ENCODE peak calls at places on chromosome 3, in four cellular contexts. F, J, I and U are unnamed samples. For H3K4me1, the result is how much of the 10 kb centered on the place peaks cover.

GRCh38 chr3:69384379-69384778 is 1.5 kb downstream of the FRMD4B start:
- DNase-seq in F (no peak), J (no peak), I (no peak), U (no peak)

GRCh38 chr3:196688349-196688748 is 23.7 kb downstream of the CEP19 start:
- DNase-seq in F (peak), J (peak), I (no peak), U (no peak)

GRCh38 chr3:12638105-12638504 is 25.8 kb downstream of the RAF1 start:
- DNase-seq in F (peak), J (no peak), I (no peak), U (no peak)

GRCh38 chr3:72247126-72247525 is 462.2 kb upstream of the PROK2 start:
- DNase-seq in F (no peak), J (no peak), I (no peak), U (no peak)

GRCh38 chr3:148789156-148789555 is 38.5 kb upstream of the CPB1 start:
- DNase-seq in F (no peak), J (peak), I (no peak), U (no peak)

GRCh38 chr3:197256836-197257444 is 41.5 kb downstream of the DLG1 start:
- DNase-seq in F (peak), J (peak), I (no peak), U (peak)

GRCh38 chr3:99720985-99721632 is 82.7 kb downstream of the COL8A1 start:
- DNase-seq in F (peak), J (peak), I (no peak), U (no peak)

GRCh38 chr3:158094235-158094916 is 11.8 kb downstream of the SHOX2 start:
- DNase-seq in F (no peak), J (peak), I (peak), U (no peak)

GRCh38 chr3:4864503-4864902 is 114.7 kb upstream of the BHLHE40 start:
- DNase-seq in F (peak), J (no peak), I (no peak), U (no peak)

DNA sequence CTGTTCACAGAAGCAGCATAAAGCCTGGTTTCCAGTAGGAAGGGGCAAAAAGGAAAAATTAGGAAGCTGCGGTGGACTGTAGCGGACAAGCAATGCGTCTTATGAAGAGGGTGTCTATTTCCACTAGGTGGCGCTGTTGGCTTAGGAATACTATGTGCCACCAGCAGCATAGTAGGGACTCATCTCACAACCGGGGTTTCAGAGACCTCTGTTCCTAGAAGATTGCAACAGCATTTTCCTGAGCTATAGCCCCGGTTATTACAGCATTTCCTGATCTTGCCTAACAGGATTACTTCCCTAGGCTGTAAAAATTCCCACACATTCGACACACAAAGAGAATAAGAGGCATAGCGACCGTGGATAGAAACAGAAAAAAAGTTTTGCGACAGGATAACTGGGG is 683.0 kb downstream of the TBL1XR1 start:
- DNase-seq in F (peak), J (no peak), I (peak), U (peak)
- TF ChIP-seq CTCF in F (peak), J (no peak), I (peak), U (peak)

GRCh38 chr3:172131746-172132145 is 92.4 kb downstream of the FNDC3B start:
- DNase-seq in F (no peak), J (no peak), I (no peak), U (no peak)

GRCh38 chr3:172132159-172132586 is 92.8 kb downstream of the FNDC3B start:
- DNase-seq in F (no peak), J (no peak), I (no peak), U (no peak)

GRCh38 chr3:172133830-172134229 is 94.5 kb downstream of the FNDC3B start:
- DNase-seq in F (no peak), J (no peak), I (no peak), U (no peak)

GRCh38 chr3:172134352-172134751 is 95.0 kb downstream of the FNDC3B start:
- DNase-seq in F (no peak), J (no peak), I (no peak), U (no peak)

GRCh38 chr3:172132721-172133311 is 93.4 kb downstream of the FNDC3B start:
- DNase-seq in F (no peak), J (no peak), I (no peak), U (no peak)
- H3K4me1 ChIP-seq in F (under half), J (under half), I (under half), U (half or more)

DNA sequence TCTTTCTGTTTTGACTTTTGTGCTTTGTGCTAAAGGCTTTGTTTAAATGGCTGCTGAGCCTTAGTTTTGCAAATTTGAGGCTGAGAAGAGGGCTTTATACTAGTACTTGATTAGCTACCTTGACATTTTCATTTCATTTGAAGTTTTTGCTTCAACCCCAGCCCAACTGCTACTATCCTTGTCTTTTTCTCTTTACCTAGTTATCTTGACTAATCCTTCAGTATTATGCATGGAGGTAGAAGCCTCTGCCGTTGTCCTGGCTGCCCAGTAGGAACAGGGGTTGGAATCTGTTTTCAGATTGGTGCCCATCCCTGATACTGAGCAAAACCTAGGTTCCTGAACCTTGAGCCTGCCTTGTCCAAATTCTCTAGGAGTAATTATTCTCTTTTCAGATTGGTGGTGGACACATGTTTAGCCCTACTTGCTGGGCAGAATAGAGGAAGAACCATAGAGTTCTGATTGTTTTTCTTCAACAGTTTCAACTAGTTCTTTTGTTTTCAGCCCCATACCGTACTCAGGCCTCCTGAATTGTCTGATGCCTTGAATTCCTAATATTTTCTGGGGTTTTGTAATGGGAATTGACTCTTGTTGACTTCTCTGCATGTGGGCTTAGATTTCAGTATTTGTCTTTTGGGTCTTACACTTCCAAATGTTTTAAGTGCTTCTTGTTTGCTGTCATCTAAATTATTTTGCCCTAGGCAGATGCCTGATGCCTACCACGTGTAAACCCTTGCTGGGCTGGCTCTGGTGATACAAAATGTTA is 143.2 kb downstream of the DOCK3 start:
- DNase-seq in F (no peak), J (no peak), I (peak), U (no peak)
- H3K27ac ChIP-seq in F (no peak), J (no peak), I (peak), U (no peak)

GRCh38 chr3:65436580-65436979 is 602.1 kb downstream of the MAGI1 start:
- DNase-seq in F (peak), J (no peak), I (no peak), U (no peak)
- TF ChIP-seq CTCF in F (peak), J (peak), I (peak), U (peak)

DNA sequence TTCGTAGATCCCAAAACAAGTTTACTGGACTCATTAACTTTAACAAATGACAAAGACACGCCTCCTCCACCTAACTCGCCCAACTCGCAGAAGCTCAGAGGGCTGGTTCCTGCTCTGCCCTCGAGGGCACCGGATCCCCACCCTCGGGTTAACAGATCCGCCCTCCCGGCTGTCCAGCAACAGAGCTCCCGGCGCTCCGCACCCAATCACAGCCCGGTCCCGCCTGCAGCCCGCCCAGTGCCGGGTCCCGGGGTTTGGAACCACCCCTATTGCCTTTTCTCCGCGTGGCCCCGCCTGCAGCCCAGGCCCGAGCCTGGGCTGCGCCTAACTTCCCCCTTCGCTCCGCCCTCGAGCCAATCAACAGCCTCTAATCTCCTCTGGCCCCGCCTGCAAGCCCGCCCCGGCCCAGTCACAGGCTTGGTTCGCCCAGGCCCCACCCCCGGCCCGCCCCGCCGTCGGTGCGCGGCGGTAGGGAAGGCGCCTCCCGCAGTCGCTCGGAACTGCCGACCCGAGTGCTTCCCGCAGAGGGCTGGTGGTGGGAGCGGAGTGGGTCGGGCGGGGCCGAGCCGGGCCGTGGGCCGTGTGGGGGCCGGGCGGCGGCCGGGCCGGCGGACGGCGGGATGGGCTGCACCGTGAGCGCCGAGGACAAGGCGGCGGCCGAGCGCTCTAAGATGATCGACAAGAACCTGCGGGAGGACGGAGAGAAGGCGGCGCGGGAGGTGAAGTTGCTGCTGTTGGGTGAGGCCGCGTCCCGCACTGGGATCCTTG is at the start of gene GNAI2:
- DNase-seq in F (peak), J (peak), I (peak), U (peak)
- H3K4me1 ChIP-seq in F (under half), J (under half), I (under half), U (under half)

DNA sequence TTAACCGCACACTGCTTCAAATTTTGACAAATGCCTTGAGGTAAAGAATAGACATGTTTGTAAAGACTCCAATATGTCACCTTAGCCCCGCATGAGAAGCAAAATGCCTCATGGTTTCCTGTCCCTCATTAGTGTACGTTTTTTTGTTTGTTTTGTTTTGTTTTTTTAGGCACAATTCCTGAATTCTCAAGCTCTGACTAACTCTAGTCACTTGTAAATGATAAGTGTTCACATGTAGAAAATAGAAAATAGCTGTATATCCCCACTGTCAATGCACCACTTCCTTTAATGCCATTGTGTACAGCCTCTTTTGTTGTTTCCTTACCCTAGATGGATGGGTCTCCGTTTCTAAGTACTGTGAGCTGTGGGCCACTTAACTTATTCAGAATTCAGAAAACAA is 655.7 kb downstream of the GBE1 start:
- DNase-seq in F (no peak), J (no peak), I (no peak), U (peak)
- H3K27ac ChIP-seq in F (no peak), J (no peak), I (no peak), U (no peak)

DNA sequence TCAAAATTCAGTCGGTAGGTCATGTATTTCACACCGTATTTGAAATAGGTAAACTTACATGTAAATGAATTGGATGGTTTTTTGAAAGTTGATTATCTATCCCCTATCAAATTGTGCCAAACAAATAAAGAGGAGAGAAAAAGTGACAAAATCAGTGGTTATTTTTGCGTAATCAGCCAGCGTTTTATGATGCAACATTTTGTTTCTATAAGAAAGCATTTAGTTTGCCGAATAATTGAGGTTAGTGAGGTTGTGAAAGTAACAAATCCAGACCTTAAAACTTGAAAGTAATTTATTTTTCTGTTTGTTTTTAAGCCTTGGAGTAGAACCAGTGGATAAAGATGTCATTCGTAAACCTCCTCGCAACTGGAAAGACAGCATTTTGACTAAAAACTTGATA is 29.3 kb downstream of the ASTE1 start:
- DNase-seq in F (peak), J (no peak), I (no peak), U (no peak)
- TF ChIP-seq CTCF in F (no peak), J (no peak), I (no peak), U (no peak)